ENCODE peak calls at places on chromosome 18, in eight cellular contexts. K, L, Y, N, E, Z, D and T are unnamed samples.

GRCh38 chr18:32373995-32374394 is 96.7 kb downstream of the GAREM1 start:
- DNase-seq in L (no peak), Y (no peak), E (no peak), Z (no peak), N (no peak), K (no peak), D (no peak), T (no peak)

GRCh38 chr18:75915941-75916640 is 488.6 kb upstream of the SMIM21 start:
- DNase-seq in Y (no peak), L (no peak), K (peak), E (no peak), N (peak), D (no peak), Z (no peak), T (no peak)

GRCh38 chr18:22223263-22223960 is 54.0 kb downstream of the GATA6 start:
- DNase-seq in N (peak), L (peak), D (peak), K (peak), Z (peak), Y (peak), E (peak), T (peak)

GRCh38 chr18:50819027-50819726 is 639 bp downstream of the MRO start:
- DNase-seq in E (no peak), Z (no peak), K (peak), D (peak), N (peak), L (peak), Y (no peak), T (no peak)

GRCh38 chr18:58144671-58145285 is 100.8 kb downstream of the NEDD4L start:
- DNase-seq in Z (no peak), K (no peak), Y (peak), N (no peak), D (no peak), E (peak), L (no peak), T (no peak)

GRCh38 chr18:8654482-8655451 is 45.5 kb downstream of the RAB12 start:
- DNase-seq in L (no peak), Y (no peak), Z (no peak), N (no peak), K (no peak), E (no peak), D (peak), T (no peak)

GRCh38 chr18:66872277-66872676 is 268.4 kb upstream of the CDH19 start:
- DNase-seq in D (peak), Z (no peak), L (no peak), E (no peak), K (no peak), Y (no peak), N (no peak), T (no peak)

GRCh38 chr18:36126668-36127067 is 2.5 kb downstream of the SLC39A6 start:
- DNase-seq in N (no peak), L (no peak), D (no peak), Y (no peak), E (no peak), K (no peak), Z (no peak), T (no peak)

GRCh38 chr18:72867721-72868665 is at the start of gene NETO1:
- DNase-seq in E (no peak), D (no peak), N (no peak), L (no peak), Z (no peak), Y (peak), K (no peak), T (no peak)

DNA sequence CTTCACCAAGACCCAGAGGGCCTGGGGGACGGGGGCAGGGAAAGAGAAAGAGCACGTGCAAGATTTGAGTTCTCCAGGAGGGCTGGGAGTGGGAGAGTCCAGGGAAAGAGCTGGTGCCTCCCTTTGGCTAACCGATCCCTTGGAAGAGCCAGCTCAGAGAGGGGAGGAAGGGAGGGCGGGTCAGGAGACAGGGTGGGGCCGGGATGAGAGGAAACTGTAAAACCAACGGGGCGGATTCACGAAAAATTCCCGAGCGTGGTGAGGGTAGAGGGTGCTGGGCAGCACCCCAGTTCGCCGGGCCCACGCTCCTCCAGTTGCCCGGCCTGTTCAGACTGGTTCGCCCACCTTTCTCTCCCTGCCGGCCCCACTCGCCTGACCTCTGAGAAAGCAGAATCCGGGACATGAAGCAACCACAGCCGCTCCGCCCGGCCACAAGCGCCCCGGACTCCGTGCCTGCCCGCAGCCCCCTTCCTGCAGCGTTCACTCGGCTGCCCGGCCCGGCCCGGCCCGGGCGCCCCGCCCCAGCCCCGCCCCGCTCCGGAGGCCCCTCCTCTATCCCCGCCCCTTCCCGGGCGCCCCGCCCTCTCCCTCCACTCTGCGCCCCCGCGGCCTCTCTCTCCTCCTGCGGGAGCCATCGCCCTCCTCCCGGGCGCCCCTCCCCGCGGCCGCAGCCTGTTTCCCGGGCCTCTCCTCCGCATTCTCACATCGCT is 230.9 kb upstream of the SMAD2 start:
- DNase-seq in D (peak), K (peak), Z (peak), E (peak), L (peak), Y (peak), N (peak), T (peak)
- TF ChIP-seq POLR2A in D (peak), K (peak), Z (peak), E (no peak), L (no peak), Y (no peak), N (peak), T (peak)

GRCh38 chr18:45441110-45441842 is 174.0 kb upstream of the SLC14A2 start:
- DNase-seq in L (no peak), Y (no peak), D (no peak), N (no peak), Z (no peak), K (no peak), E (no peak), T (no peak)
- TF ChIP-seq CTCF in L (no peak), Y (no peak), D (no peak), N (no peak), Z (peak), K (no peak), E (no peak), T (no peak)

GRCh38 chr18:6222271-6222670 is 192.4 kb downstream of the L3MBTL4 start:
- DNase-seq in E (no peak), Z (no peak), K (no peak), Y (no peak), L (no peak), D (no peak), N (no peak), T (no peak)

GRCh38 chr18:6219116-6219717 is 195.5 kb downstream of the L3MBTL4 start:
- DNase-seq in E (no peak), D (peak), N (peak), L (no peak), Z (no peak), K (no peak), Y (no peak), T (no peak)

GRCh38 chr18:6221602-6222014 is 193.1 kb downstream of the L3MBTL4 start:
- DNase-seq in L (no peak), K (no peak), D (no peak), Z (no peak), N (no peak), Y (no peak), E (no peak), T (no peak)

GRCh38 chr18:6215888-6216287 is 198.8 kb downstream of the L3MBTL4 start:
- DNase-seq in K (no peak), L (no peak), D (no peak), E (no peak), N (no peak), Z (no peak), Y (no peak), T (no peak)

GRCh38 chr18:6220129-6220528 is 194.6 kb downstream of the L3MBTL4 start:
- DNase-seq in D (no peak), L (no peak), Y (no peak), N (no peak), Z (no peak), K (no peak), E (no peak), T (no peak)
- TF ChIP-seq POLR2A in D (no peak), L (no peak), Y (no peak), N (no peak), Z (no peak), K (no peak), E (no peak), T (no peak)

DNA sequence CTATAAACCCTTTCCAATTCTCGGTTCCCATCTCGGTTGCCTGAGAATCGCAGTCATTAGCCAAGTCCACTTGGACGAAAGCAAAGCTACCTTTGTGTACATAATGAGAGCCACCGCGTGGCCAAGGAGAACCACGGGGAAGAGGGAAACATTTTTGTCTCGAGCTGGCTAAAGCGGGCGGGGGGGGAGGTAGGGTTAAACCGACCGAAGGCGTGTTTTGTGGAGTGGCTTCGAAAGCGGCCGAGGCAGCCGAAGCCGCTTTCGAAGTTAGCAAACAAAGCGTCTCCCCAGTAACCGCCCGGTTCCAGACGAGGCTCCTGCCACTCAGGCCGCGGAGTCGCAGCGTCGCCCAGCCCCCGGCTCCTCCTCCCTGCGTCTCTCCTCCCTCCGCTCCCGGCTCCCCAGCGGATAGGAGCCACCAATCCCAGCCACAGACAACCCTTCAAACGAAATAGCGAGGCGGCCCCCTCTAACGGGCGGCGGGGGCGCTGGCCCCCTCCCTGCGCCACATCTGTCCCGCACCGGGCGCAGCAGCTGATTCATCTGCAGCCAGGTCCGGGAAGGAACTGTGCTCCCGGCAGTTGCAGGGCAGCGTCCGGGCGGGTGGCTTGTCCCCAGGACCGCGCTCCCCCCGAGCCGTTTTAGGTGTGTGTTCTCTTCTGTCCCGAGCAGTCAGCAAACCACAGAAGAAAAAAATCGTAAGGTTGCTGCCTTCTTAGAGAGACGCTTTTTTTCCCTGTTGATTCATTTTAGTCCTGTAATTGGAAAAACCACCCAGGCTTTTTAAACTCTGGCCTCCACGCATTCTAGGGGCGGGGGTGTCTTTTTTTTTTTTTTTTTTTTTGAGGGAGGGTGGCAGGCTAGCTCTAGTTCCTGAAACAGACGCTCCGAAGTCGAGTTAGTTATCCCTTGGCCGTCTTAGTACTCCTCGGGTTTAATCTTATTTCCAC is 1.8 kb upstream of the TGIF1 start:
- DNase-seq in N (peak), K (peak), Z (peak), D (peak), E (peak), L (peak), Y (peak), T (peak)
- TF ChIP-seq CTCF in N (no peak), K (no peak), Z (no peak), D (no peak), E (peak), L (no peak), Y (no peak), T (no peak)